ENCODE peak calls at places on chromosome 19, in four cellular contexts. One of them, this sample, is unnamed.
A peak's percentile ranks its signal among the peaks of the same experiment; 100 is the strongest.

GRCh38 chr19:58054792-58055482 is 4.1 kb upstream of the ZNF135 start:
- DNase-seq in A549: no peak
- DNase-seq in K562: no peak
- DNase-seq in HepG2: no peak
- DNase-seq in this sample: no peak

GRCh38 chr19:55549500-55550320 is 4.4 kb upstream of the SBK3 start:
- DNase-seq in HepG2: peak; percentile 64
- DNase-seq in A549: peak; percentile 88
- DNase-seq in K562: no peak
- DNase-seq in this sample: no peak

GRCh38 chr19:57558525-57558924 is 1.1 kb downstream of the ZNF550 start:
- DNase-seq in A549: no peak
- DNase-seq in HepG2: peak; percentile 18
- DNase-seq in K562: peak; percentile 25
- DNase-seq in this sample: no peak

GRCh38 chr19:51735759-51736449 is 12.1 kb upstream of the HAS1 start:
- DNase-seq in A549: no peak
- DNase-seq in HepG2: no peak
- DNase-seq in K562: peak; percentile 45
- DNase-seq in this sample: no peak

GRCh38 chr19:45862271-45862563 is 730 bp downstream of the SYMPK start:
- DNase-seq in K562: no peak
- DNase-seq in A549: no peak
- DNase-seq in HepG2: no peak
- DNase-seq in this sample: no peak

GRCh38 chr19:50331187-50332013 is 2.2 kb upstream of the KCNC3 start:
- DNase-seq in A549: no peak
- DNase-seq in HepG2: no peak
- DNase-seq in K562: no peak
- DNase-seq in this sample: no peak

GRCh38 chr19:49475995-49476880 is 2.2 kb downstream of the FLT3LG start:
- DNase-seq in HepG2: no peak
- DNase-seq in A549: peak; percentile 80
- DNase-seq in K562: peak; percentile 64
- DNase-seq in this sample: no peak

GRCh38 chr19:42295342-42295741 is 6.6 kb upstream of the PRR19 start:
- DNase-seq in HepG2: no peak
- DNase-seq in K562: no peak
- DNase-seq in A549: no peak
- DNase-seq in this sample: no peak

GRCh38 chr19:11304936-11305335 is 9.0 kb downstream of the TSPAN16 start:
- DNase-seq in A549: no peak
- DNase-seq in HepG2: no peak
- DNase-seq in K562: no peak
- DNase-seq in this sample: no peak

GRCh38 chr19:12833747-12834417 is 497 bp downstream of the RTBDN start:
- DNase-seq in HepG2: no peak
- DNase-seq in A549: no peak
- DNase-seq in K562: peak; percentile 82
- DNase-seq in this sample: no peak

GRCh38 chr19:47595937-47596336 is 13.0 kb upstream of the BICRA start:
- DNase-seq in K562: no peak
- DNase-seq in A549: no peak
- DNase-seq in HepG2: no peak
- DNase-seq in this sample: no peak

GRCh38 chr19:11125994-11126685 is 29.4 kb downstream of the SPC24 start:
- DNase-seq in A549: peak; percentile 78
- DNase-seq in HepG2: peak; percentile 67
- DNase-seq in K562: peak; percentile 62
- DNase-seq in this sample: no peak

GRCh38 chr19:55075366-55075998 is at the start of gene EPS8L1:
- DNase-seq in K562: no peak
- DNase-seq in HepG2: no peak
- DNase-seq in A549: no peak
- DNase-seq in this sample: no peak

GRCh38 chr19:6271721-6272410 is 7.9 kb downstream of the MLLT1 start:
- DNase-seq in A549: no peak
- DNase-seq in HepG2: no peak
- DNase-seq in K562: peak; percentile 75
- DNase-seq in this sample: no peak

GRCh38 chr19:24086974-24087595 is at the start of gene ZNF254:
- DNase-seq in K562: peak; percentile 90
- DNase-seq in A549: peak; percentile 98
- DNase-seq in HepG2: no peak
- DNase-seq in this sample: peak; percentile 87

GRCh38 chr19:33868076-33868735 is 71.5 kb downstream of the KCTD15 start:
- DNase-seq in HepG2: no peak
- DNase-seq in A549: no peak
- DNase-seq in K562: no peak
- DNase-seq in this sample: no peak

GRCh38 chr19:39436350-39436716 is 584 bp upstream of the RPS16 start:
- DNase-seq in A549: no peak
- DNase-seq in HepG2: no peak
- DNase-seq in K562: no peak
- DNase-seq in this sample: no peak

GRCh38 chr19:6639439-6639838 is 30.5 kb downstream of the TNFSF14 start:
- DNase-seq in K562: no peak
- DNase-seq in HepG2: no peak
- DNase-seq in A549: no peak
- DNase-seq in this sample: no peak

GRCh38 chr19:7857727-7858701 is 16.2 kb downstream of the PRR36 start:
- DNase-seq in A549: no peak
- DNase-seq in K562: peak; percentile 84
- DNase-seq in HepG2: no peak
- DNase-seq in this sample: no peak

GRCh38 chr19:44608391-44608821 is 5.0 kb upstream of the IGSF23 start:
- DNase-seq in K562: no peak
- DNase-seq in HepG2: no peak
- DNase-seq in A549: no peak
- DNase-seq in this sample: no peak

GRCh38 chr19:44609219-44609618 is 4.1 kb upstream of the IGSF23 start:
- DNase-seq in HepG2: no peak
- DNase-seq in A549: no peak
- DNase-seq in K562: no peak
- DNase-seq in this sample: no peak

GRCh38 chr19:44605547-44605946 is 7.8 kb upstream of the IGSF23 start:
- DNase-seq in HepG2: no peak
- DNase-seq in A549: no peak
- DNase-seq in K562: no peak
- DNase-seq in this sample: no peak

GRCh38 chr19:44607049-44607448 is 6.3 kb upstream of the IGSF23 start:
- DNase-seq in HepG2: no peak
- DNase-seq in K562: no peak
- DNase-seq in A549: peak; percentile 67
- DNase-seq in this sample: no peak

DNA sequence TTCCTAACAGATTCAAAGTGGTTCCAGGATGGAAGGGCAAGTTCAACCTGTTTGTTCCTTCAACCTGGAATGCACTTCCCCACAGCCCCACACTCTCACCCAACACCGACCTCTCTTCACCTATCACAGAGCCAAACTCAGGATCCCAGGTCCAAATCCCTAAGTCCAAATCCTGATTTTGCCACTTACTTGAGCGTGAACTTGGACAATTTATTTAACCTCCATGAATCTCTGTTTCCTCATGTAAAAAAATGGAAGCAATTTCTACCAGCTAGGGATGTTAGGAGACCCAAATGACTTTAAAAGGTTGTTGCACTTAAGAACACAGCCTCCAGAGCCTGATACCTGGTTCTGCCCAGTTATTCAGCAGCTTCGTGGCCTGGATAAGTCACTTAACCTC is 5.4 kb upstream of the IGSF23 start:
- DNase-seq in HepG2: no peak
- DNase-seq in A549: no peak
- DNase-seq in K562: no peak
- DNase-seq in this sample: no peak
- TF ChIP-seq POLR2AphosphoS2 in HepG2: no peak
- TF ChIP-seq POLR2AphosphoS2 in A549: no peak
- TF ChIP-seq POLR2AphosphoS2 in K562: no peak
- TF ChIP-seq POLR2AphosphoS2 in this sample: no peak

GRCh38 chr19:1861599-1862031 is 1.8 kb downstream of the KLF16 start:
- DNase-seq in HepG2: no peak
- DNase-seq in A549: no peak
- DNase-seq in K562: no peak
- DNase-seq in this sample: no peak

GRCh38 chr19:1863308-1863637 is at the start of gene KLF16:
- DNase-seq in A549: no peak
- DNase-seq in HepG2: no peak
- DNase-seq in K562: no peak
- DNase-seq in this sample: no peak

GRCh38 chr19:1863638-1864479 is 480 bp upstream of the KLF16 start:
- DNase-seq in K562: peak; percentile 94
- DNase-seq in HepG2: peak; percentile 85
- DNase-seq in A549: peak; percentile 94
- DNase-seq in this sample: peak; percentile 45

GRCh38 chr19:1862068-1862423 is 1.3 kb downstream of the KLF16 start:
- DNase-seq in K562: no peak
- DNase-seq in HepG2: no peak
- DNase-seq in A549: no peak
- DNase-seq in this sample: no peak

GRCh38 chr19:1862424-1863307 is 713 bp downstream of the KLF16 start:
- DNase-seq in HepG2: no peak
- DNase-seq in K562: peak; percentile 78
- DNase-seq in A549: peak; percentile 56
- DNase-seq in this sample: no peak
- TF ChIP-seq POLR2AphosphoS2 in HepG2: no peak
- TF ChIP-seq POLR2AphosphoS2 in K562: no peak
- TF ChIP-seq POLR2AphosphoS2 in A549: no peak
- TF ChIP-seq POLR2AphosphoS2 in this sample: no peak

GRCh38 chr19:3606174-3606689 is 443 bp downstream of the TBXA2R start:
- DNase-seq in K562: peak; percentile 55
- DNase-seq in A549: no peak
- DNase-seq in HepG2: no peak
- DNase-seq in this sample: no peak

GRCh38 chr19:3605770-3606169 is 905 bp downstream of the TBXA2R start:
- DNase-seq in A549: no peak
- DNase-seq in K562: no peak
- DNase-seq in HepG2: no peak
- DNase-seq in this sample: no peak

GRCh38 chr19:3607398-3608078 is 863 bp upstream of the TBXA2R start:
- DNase-seq in A549: no peak
- DNase-seq in K562: peak; percentile 73
- DNase-seq in HepG2: no peak
- DNase-seq in this sample: no peak

GRCh38 chr19:3608079-3608641 is 1.5 kb upstream of the TBXA2R start:
- DNase-seq in HepG2: no peak
- DNase-seq in K562: peak; percentile 84
- DNase-seq in A549: no peak
- DNase-seq in this sample: no peak

GRCh38 chr19:3606690-3607289 is at the start of gene TBXA2R:
- DNase-seq in A549: peak; percentile 51
- DNase-seq in HepG2: no peak
- DNase-seq in K562: peak; percentile 91
- DNase-seq in this sample: no peak
- TF ChIP-seq POLR2AphosphoS2 in A549: no peak
- TF ChIP-seq POLR2AphosphoS2 in HepG2: no peak
- TF ChIP-seq POLR2AphosphoS2 in K562: no peak
- TF ChIP-seq POLR2AphosphoS2 in this sample: no peak

GRCh38 chr19:19417618-19418270 is 12.3 kb downstream of the GATAD2A start:
- DNase-seq in K562: no peak
- DNase-seq in HepG2: no peak
- DNase-seq in A549: no peak
- DNase-seq in this sample: no peak
- TF ChIP-seq POLR2AphosphoS2 in K562: no peak
- TF ChIP-seq POLR2AphosphoS2 in HepG2: no peak
- TF ChIP-seq POLR2AphosphoS2 in A549: no peak
- TF ChIP-seq POLR2AphosphoS2 in this sample: no peak